ENCODE peak calls at places on chromosomes 5 and 9, in seven cellular contexts. One of them, this sample, is unnamed. For H3K36me3, the result is how much of the 10 kb centered on the place peaks cover.

GRCh38 chr5:107964722-107965121 is 294.0 kb upstream of the EFNA5 start:
- DNase-seq in tibial nerve: no peak
- DNase-seq in SK-N-SH: no peak
- DNase-seq in K562: no peak
- DNase-seq in upper lobe of left lung: no peak
- DNase-seq in ovary: no peak
- DNase-seq in suprapubic skin: no peak
- DNase-seq in this sample: no peak

GRCh38 chr9:76403352-76403751 is 9.1 kb upstream of the RFK start:
- DNase-seq in tibial nerve: no peak
- DNase-seq in SK-N-SH: peak
- DNase-seq in K562: no peak
- DNase-seq in upper lobe of left lung: no peak
- DNase-seq in ovary: no peak
- DNase-seq in suprapubic skin: no peak
- DNase-seq in this sample: no peak

GRCh38 chr9:137044502-137045177 is 1.3 kb downstream of the NPDC1 start:
- DNase-seq in tibial nerve: no peak
- DNase-seq in SK-N-SH: peak
- DNase-seq in K562: no peak
- DNase-seq in upper lobe of left lung: peak
- DNase-seq in ovary: no peak
- DNase-seq in suprapubic skin: no peak
- DNase-seq in this sample: peak

GRCh38 chr5:179342577-179342976 is 2.7 kb downstream of the ADAMTS2 start:
- DNase-seq in tibial nerve: no peak
- DNase-seq in SK-N-SH: peak
- DNase-seq in K562: no peak
- DNase-seq in upper lobe of left lung: peak
- DNase-seq in ovary: peak
- DNase-seq in suprapubic skin: no peak
- DNase-seq in this sample: no peak

GRCh38 chr5:86526811-86527348 is 90.9 kb upstream of the COX7C start:
- DNase-seq in tibial nerve: no peak
- DNase-seq in SK-N-SH: no peak
- DNase-seq in K562: peak
- DNase-seq in upper lobe of left lung: no peak
- DNase-seq in ovary: no peak
- DNase-seq in suprapubic skin: no peak
- DNase-seq in this sample: no peak

GRCh38 chr9:4714266-4715016 is 26.6 kb downstream of the AK3 start:
- DNase-seq in tibial nerve: no peak
- DNase-seq in SK-N-SH: no peak
- DNase-seq in K562: no peak
- DNase-seq in upper lobe of left lung: no peak
- DNase-seq in ovary: no peak
- DNase-seq in suprapubic skin: no peak
- DNase-seq in this sample: no peak

GRCh38 chr5:147479431-147479830 is 30.4 kb downstream of the DPYSL3 start:
- DNase-seq in tibial nerve: no peak
- DNase-seq in SK-N-SH: peak
- DNase-seq in K562: no peak
- DNase-seq in upper lobe of left lung: no peak
- DNase-seq in ovary: no peak
- DNase-seq in suprapubic skin: no peak
- DNase-seq in this sample: no peak

GRCh38 chr5:144422025-144422424 is 251.4 kb downstream of the KCTD16 start:
- DNase-seq in tibial nerve: no peak
- DNase-seq in SK-N-SH: no peak
- DNase-seq in K562: no peak
- DNase-seq in upper lobe of left lung: no peak
- DNase-seq in ovary: no peak
- DNase-seq in suprapubic skin: no peak
- DNase-seq in this sample: no peak

GRCh38 chr9:137368431-137369110 is 54.4 kb downstream of the EXD3 start:
- DNase-seq in tibial nerve: no peak
- DNase-seq in SK-N-SH: no peak
- DNase-seq in K562: no peak
- DNase-seq in upper lobe of left lung: peak
- DNase-seq in ovary: peak
- DNase-seq in suprapubic skin: no peak
- DNase-seq in this sample: no peak

GRCh38 chr9:70462300-70462699 is 47.8 kb upstream of the KLF9 start:
- DNase-seq in tibial nerve: no peak
- DNase-seq in SK-N-SH: no peak
- DNase-seq in K562: no peak
- DNase-seq in upper lobe of left lung: no peak
- DNase-seq in ovary: no peak
- DNase-seq in suprapubic skin: no peak
- DNase-seq in this sample: no peak

GRCh38 chr9:17521456-17521855 is 57.4 kb upstream of the SH3GL2 start:
- DNase-seq in tibial nerve: no peak
- DNase-seq in SK-N-SH: no peak
- DNase-seq in K562: no peak
- DNase-seq in upper lobe of left lung: no peak
- DNase-seq in ovary: no peak
- DNase-seq in suprapubic skin: no peak
- DNase-seq in this sample: no peak

GRCh38 chr9:17519761-17520160 is 59.1 kb upstream of the SH3GL2 start:
- DNase-seq in tibial nerve: no peak
- DNase-seq in SK-N-SH: no peak
- DNase-seq in K562: no peak
- DNase-seq in upper lobe of left lung: no peak
- DNase-seq in ovary: no peak
- DNase-seq in suprapubic skin: no peak
- DNase-seq in this sample: no peak

DNA sequence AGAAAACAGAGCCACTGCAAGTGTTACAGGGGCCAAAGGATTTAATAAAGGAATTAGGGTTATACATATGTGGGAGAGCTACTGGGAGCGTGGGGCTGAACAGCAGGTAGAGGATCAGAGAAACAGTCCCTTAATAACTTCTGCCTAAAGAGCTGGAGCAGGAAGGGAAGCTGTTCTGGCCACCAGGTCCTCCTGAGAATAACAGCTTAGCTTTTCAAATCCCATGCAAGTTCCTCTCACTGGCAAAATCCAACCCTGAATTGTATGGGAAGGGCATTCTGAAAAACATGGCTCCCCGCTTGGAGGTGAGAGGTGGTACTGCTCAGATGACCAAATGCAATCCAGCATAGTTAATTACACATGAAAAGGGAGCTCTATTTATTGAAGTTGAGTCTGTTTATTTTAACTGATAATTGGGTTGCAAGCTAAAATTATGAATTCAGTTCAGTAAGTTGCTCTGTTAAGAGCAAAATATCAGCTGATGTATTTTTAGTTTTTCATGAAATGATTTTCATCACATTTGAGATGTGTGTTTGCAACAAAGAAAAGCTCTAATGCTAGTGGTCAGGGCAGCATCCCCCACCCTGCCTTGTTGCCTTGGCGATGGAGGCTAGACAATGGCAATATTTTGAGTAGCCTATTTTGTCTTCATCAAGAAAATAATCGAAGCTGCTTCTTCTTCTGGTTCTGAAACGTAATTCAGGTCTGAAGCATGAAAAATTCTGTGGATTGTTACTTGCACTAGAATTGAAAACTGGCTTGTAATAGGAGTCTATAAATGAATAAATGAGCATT is 58.4 kb upstream of the SH3GL2 start:
- DNase-seq in tibial nerve: no peak
- DNase-seq in SK-N-SH: no peak
- DNase-seq in K562: no peak
- DNase-seq in upper lobe of left lung: no peak
- DNase-seq in ovary: no peak
- DNase-seq in suprapubic skin: no peak
- DNase-seq in this sample: no peak
- TF ChIP-seq EP300 in tibial nerve: no peak
- TF ChIP-seq EP300 in SK-N-SH: no peak
- TF ChIP-seq EP300 in K562: no peak
- TF ChIP-seq EP300 in upper lobe of left lung: no peak
- TF ChIP-seq EP300 in ovary: no peak
- TF ChIP-seq EP300 in suprapubic skin: no peak
- TF ChIP-seq EP300 in this sample: no peak

DNA sequence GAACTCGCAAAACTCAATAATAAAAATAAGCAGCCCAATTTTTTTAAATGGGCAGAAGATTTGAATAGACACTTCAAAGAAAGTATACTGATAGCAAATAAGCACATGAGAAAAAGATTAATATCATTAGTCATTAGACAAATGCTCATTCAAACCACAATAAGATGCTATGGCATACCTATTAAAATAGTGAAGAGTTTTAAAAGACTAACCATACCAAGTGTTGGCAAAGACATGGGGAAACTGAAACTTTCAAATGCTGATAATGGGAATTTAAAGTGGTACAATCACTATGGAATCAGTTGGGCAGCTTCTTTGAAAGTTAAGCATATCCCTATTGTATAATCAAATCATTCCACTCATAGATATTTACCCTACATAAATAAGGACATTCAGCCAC is 26.6 kb upstream of the ORM1 start:
- DNase-seq in tibial nerve: no peak
- DNase-seq in SK-N-SH: no peak
- DNase-seq in K562: no peak
- DNase-seq in upper lobe of left lung: no peak
- DNase-seq in ovary: no peak
- DNase-seq in suprapubic skin: no peak
- DNase-seq in this sample: no peak
- H3K36me3 ChIP-seq in tibial nerve: half or more
- H3K36me3 ChIP-seq in SK-N-SH: half or more
- H3K36me3 ChIP-seq in K562: under half
- H3K36me3 ChIP-seq in upper lobe of left lung: under half
- H3K36me3 ChIP-seq in ovary: under half
- H3K36me3 ChIP-seq in suprapubic skin: under half
- H3K36me3 ChIP-seq in this sample: under half

GRCh38 chr5:43219120-43219519 is 27.1 kb downstream of the NIM1K start:
- DNase-seq in tibial nerve: no peak
- DNase-seq in SK-N-SH: no peak
- DNase-seq in K562: no peak
- DNase-seq in upper lobe of left lung: no peak
- DNase-seq in ovary: no peak
- DNase-seq in suprapubic skin: no peak
- DNase-seq in this sample: no peak

GRCh38 chr5:43221502-43221901 is 29.5 kb downstream of the NIM1K start:
- DNase-seq in tibial nerve: no peak
- DNase-seq in SK-N-SH: no peak
- DNase-seq in K562: no peak
- DNase-seq in upper lobe of left lung: no peak
- DNase-seq in ovary: no peak
- DNase-seq in suprapubic skin: no peak
- DNase-seq in this sample: no peak

GRCh38 chr5:43213951-43214350 is 21.9 kb downstream of the NIM1K start:
- DNase-seq in tibial nerve: no peak
- DNase-seq in SK-N-SH: no peak
- DNase-seq in K562: no peak
- DNase-seq in upper lobe of left lung: no peak
- DNase-seq in ovary: no peak
- DNase-seq in suprapubic skin: no peak
- DNase-seq in this sample: no peak

GRCh38 chr5:43215073-43215631 is 23.1 kb downstream of the NIM1K start:
- DNase-seq in tibial nerve: no peak
- DNase-seq in SK-N-SH: no peak
- DNase-seq in K562: no peak
- DNase-seq in upper lobe of left lung: peak
- DNase-seq in ovary: no peak
- DNase-seq in suprapubic skin: no peak
- DNase-seq in this sample: no peak

GRCh38 chr5:43216941-43217340 is 24.9 kb downstream of the NIM1K start:
- DNase-seq in tibial nerve: no peak
- DNase-seq in SK-N-SH: no peak
- DNase-seq in K562: no peak
- DNase-seq in upper lobe of left lung: no peak
- DNase-seq in ovary: no peak
- DNase-seq in suprapubic skin: no peak
- DNase-seq in this sample: no peak
- TF ChIP-seq EP300 in tibial nerve: no peak
- TF ChIP-seq EP300 in SK-N-SH: no peak
- TF ChIP-seq EP300 in K562: no peak
- TF ChIP-seq EP300 in upper lobe of left lung: no peak
- TF ChIP-seq EP300 in ovary: no peak
- TF ChIP-seq EP300 in suprapubic skin: no peak
- TF ChIP-seq EP300 in this sample: no peak

DNA sequence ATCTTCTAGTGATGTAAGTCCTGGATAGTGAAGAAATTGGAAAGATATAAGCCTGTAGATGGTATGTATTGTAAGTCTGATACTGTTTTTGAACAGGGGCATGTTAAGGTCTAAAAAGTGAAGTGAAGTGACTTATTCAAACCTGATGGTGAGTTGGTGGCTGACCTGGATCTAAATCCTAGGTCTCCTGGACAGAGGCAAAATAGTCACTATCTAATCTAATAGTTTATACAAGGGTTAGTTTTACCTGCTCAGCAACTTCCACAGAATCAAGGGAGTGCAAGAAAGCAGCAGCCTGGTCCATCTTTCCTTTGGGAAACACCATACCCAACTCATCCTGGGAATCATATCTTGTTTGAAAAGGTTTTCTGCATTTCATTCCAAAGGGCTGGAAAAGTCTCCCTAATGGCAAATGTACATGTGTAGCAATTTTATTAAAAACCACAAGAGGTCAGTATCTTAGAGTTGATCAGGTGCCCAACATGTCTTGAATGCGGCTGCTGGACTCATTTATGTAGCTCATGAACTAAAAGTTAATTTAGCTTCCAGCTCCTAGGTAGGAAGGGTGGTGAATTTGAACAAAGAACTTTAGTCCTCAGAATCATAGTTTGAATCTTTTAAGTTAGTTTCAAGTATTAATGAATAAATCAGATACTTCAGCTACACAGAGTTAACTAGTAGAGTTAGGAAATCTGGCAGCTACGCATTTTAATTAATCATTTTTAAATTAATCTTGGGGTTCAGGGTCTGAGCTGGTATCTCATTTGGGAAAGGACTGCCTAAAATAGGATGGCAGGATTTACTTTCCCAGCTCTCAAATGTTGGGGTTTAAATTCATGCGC is 26.0 kb downstream of the SKP2 start:
- DNase-seq in tibial nerve: no peak
- DNase-seq in SK-N-SH: peak
- DNase-seq in K562: no peak
- DNase-seq in upper lobe of left lung: no peak
- DNase-seq in ovary: no peak
- DNase-seq in suprapubic skin: no peak
- DNase-seq in this sample: no peak
- H3K36me3 ChIP-seq in tibial nerve: half or more
- H3K36me3 ChIP-seq in SK-N-SH: half or more
- H3K36me3 ChIP-seq in K562: half or more
- H3K36me3 ChIP-seq in upper lobe of left lung: under half
- H3K36me3 ChIP-seq in ovary: under half
- H3K36me3 ChIP-seq in suprapubic skin: half or more
- H3K36me3 ChIP-seq in this sample: under half

GRCh38 chr9:96383165-96383939 is at the start of gene SLC35D2:
- DNase-seq in tibial nerve: peak
- DNase-seq in SK-N-SH: peak
- DNase-seq in K562: peak
- DNase-seq in upper lobe of left lung: peak
- DNase-seq in ovary: peak
- DNase-seq in suprapubic skin: no peak
- DNase-seq in this sample: peak
- TF ChIP-seq EP300 in tibial nerve: no peak
- TF ChIP-seq EP300 in SK-N-SH: no peak
- TF ChIP-seq EP300 in K562: no peak
- TF ChIP-seq EP300 in upper lobe of left lung: no peak
- TF ChIP-seq EP300 in ovary: no peak
- TF ChIP-seq EP300 in suprapubic skin: no peak
- TF ChIP-seq EP300 in this sample: no peak

This sample was measured in transverse colon.